ENCODE peak calls at places on chromosomes 7 and 10, in six cellular contexts. Q is amniotic stem cell; U is HFFc6; G is transverse colon; X is skeletal muscle cell; P is activated naive CD8-positive, alpha-beta T cell treated with anti-CD3 and anti-CD28 coated beads for 36 hours. Z is an unnamed sample.
A peak's percentile ranks its signal among the peaks of the same experiment; 100 is the strongest.

GRCh38 chr7:105705427-105705826 is 124.1 kb upstream of the EFCAB10 start:
- DNase-seq in Q (no peak), U (no peak), P (no peak), G (no peak), X (no peak), Z (no peak)

GRCh38 chr7:154902600-154903082 is 100.3 kb downstream of the PAXIP1 start:
- DNase-seq in P (no peak), Q (no peak), U (no peak), X (no peak), G (no peak), Z (no peak)

GRCh38 chr7:98559219-98559618 is 57.9 kb upstream of the NPTX2 start:
- DNase-seq in X (no peak), U (no peak), G (no peak), Q (no peak), P (no peak), Z (no peak)

GRCh38 chr10:42983595-42983990 is 93.3 kb upstream of the RET start:
- DNase-seq in P (no peak), U (no peak), Q (no peak), G (no peak), X (no peak), Z (no peak)

GRCh38 chr10:45353176-45353575 is 20.8 kb upstream of the ALOX5 start:
- DNase-seq in X (no peak), U (no peak), P (no peak), Q (no peak), G (no peak), Z (no peak)

GRCh38 chr10:72924351-72924750 is 30.3 kb downstream of the PLA2G12B start:
- DNase-seq in G (no peak), U (no peak), X (no peak), Q (no peak), P (no peak), Z (no peak)

GRCh38 chr10:420154-421121 is 269.0 kb downstream of the DIP2C start:
- DNase-seq in U (no peak), X (no peak), G (no peak), Q (no peak), P (no peak), Z (no peak)

GRCh38 chr10:50876409-50876808 is 9.0 kb downstream of the A1CF start:
- DNase-seq in G (no peak), Q (no peak), P (no peak), U (no peak), X (no peak), Z (no peak)

GRCh38 chr7:7696458-7697119 is 21.8 kb downstream of the RPA3 start:
- DNase-seq in U (peak; percentile 27), P (no peak), X (no peak), G (no peak), Q (no peak), Z (peak; percentile 20)

Z was measured in AG08396.